ENCODE peak calls at places on chromosomes 3 and 15, in ten cellular contexts. One of them, this sample, is unnamed.

GRCh38 chr3:175224051-175224450 is 364.9 kb downstream of the NAALADL2 start:
- DNase-seq in hippocampal formation: no peak
- DNase-seq in EL: no peak
- DNase-seq in NCI-H460: no peak
- DNase-seq in breast epithelium: no peak
- DNase-seq in fibroblast of mammary gland: no peak
- DNase-seq in HEK293T: no peak
- DNase-seq in T-helper 17 cell: no peak
- DNase-seq in T-cell: no peak
- DNase-seq in endothelial cell: no peak
- DNase-seq in this sample: no peak

GRCh38 chr3:37324752-37325407 is 150.5 kb upstream of the LRRFIP2 start:
- DNase-seq in endothelial cell: no peak
- DNase-seq in T-cell: no peak
- DNase-seq in EL: no peak
- DNase-seq in breast epithelium: no peak
- DNase-seq in T-helper 17 cell: no peak
- DNase-seq in NCI-H460: no peak
- DNase-seq in fibroblast of mammary gland: peak
- DNase-seq in HEK293T: no peak
- DNase-seq in hippocampal formation: no peak
- DNase-seq in this sample: no peak

GRCh38 chr15:91073768-91074167 is 26.3 kb upstream of the SV2B start:
- DNase-seq in hippocampal formation: no peak
- DNase-seq in HEK293T: no peak
- DNase-seq in NCI-H460: no peak
- DNase-seq in T-cell: no peak
- DNase-seq in endothelial cell: no peak
- DNase-seq in EL: no peak
- DNase-seq in breast epithelium: no peak
- DNase-seq in T-helper 17 cell: no peak
- DNase-seq in fibroblast of mammary gland: no peak
- DNase-seq in this sample: no peak

GRCh38 chr15:57537072-57537471 is 54.6 kb upstream of the MYZAP start:
- DNase-seq in fibroblast of mammary gland: peak
- DNase-seq in NCI-H460: no peak
- DNase-seq in HEK293T: no peak
- DNase-seq in T-helper 17 cell: no peak
- DNase-seq in endothelial cell: no peak
- DNase-seq in T-cell: no peak
- DNase-seq in hippocampal formation: peak
- DNase-seq in EL: peak
- DNase-seq in breast epithelium: no peak
- DNase-seq in this sample: peak

GRCh38 chr3:71838406-71838805 is 53.5 kb upstream of the PROK2 start:
- DNase-seq in T-cell: no peak
- DNase-seq in EL: no peak
- DNase-seq in breast epithelium: no peak
- DNase-seq in NCI-H460: no peak
- DNase-seq in T-helper 17 cell: no peak
- DNase-seq in hippocampal formation: no peak
- DNase-seq in HEK293T: no peak
- DNase-seq in endothelial cell: no peak
- DNase-seq in fibroblast of mammary gland: no peak
- DNase-seq in this sample: no peak

GRCh38 chr15:64521726-64522164 is 61.4 kb downstream of the ZNF609 start:
- DNase-seq in HEK293T: no peak
- DNase-seq in NCI-H460: peak
- DNase-seq in hippocampal formation: peak
- DNase-seq in endothelial cell: no peak
- DNase-seq in fibroblast of mammary gland: peak
- DNase-seq in breast epithelium: peak
- DNase-seq in T-cell: no peak
- DNase-seq in EL: peak
- DNase-seq in T-helper 17 cell: no peak
- DNase-seq in this sample: no peak

GRCh38 chr3:78734048-78734637 is 1033.7 kb downstream of the ROBO1 start:
- DNase-seq in fibroblast of mammary gland: peak
- DNase-seq in hippocampal formation: no peak
- DNase-seq in EL: peak
- DNase-seq in HEK293T: peak
- DNase-seq in T-cell: no peak
- DNase-seq in breast epithelium: no peak
- DNase-seq in T-helper 17 cell: no peak
- DNase-seq in endothelial cell: no peak
- DNase-seq in NCI-H460: no peak
- DNase-seq in this sample: no peak

GRCh38 chr15:57477736-57478522 is 101.6 kb downstream of the CGNL1 start:
- DNase-seq in EL: no peak
- DNase-seq in hippocampal formation: no peak
- DNase-seq in breast epithelium: no peak
- DNase-seq in T-helper 17 cell: no peak
- DNase-seq in HEK293T: no peak
- DNase-seq in fibroblast of mammary gland: no peak
- DNase-seq in NCI-H460: no peak
- DNase-seq in endothelial cell: no peak
- DNase-seq in T-cell: no peak
- DNase-seq in this sample: no peak

GRCh38 chr3:27532931-27533607 is 48.9 kb upstream of the SLC4A7 start:
- DNase-seq in T-cell: no peak
- DNase-seq in NCI-H460: no peak
- DNase-seq in fibroblast of mammary gland: no peak
- DNase-seq in breast epithelium: no peak
- DNase-seq in hippocampal formation: no peak
- DNase-seq in EL: peak
- DNase-seq in T-helper 17 cell: no peak
- DNase-seq in endothelial cell: no peak
- DNase-seq in HEK293T: no peak
- DNase-seq in this sample: no peak

GRCh38 chr15:25688166-25688565 is 175.0 kb downstream of the ATP10A start:
- DNase-seq in EL: no peak
- DNase-seq in hippocampal formation: no peak
- DNase-seq in NCI-H460: no peak
- DNase-seq in T-helper 17 cell: no peak
- DNase-seq in endothelial cell: no peak
- DNase-seq in fibroblast of mammary gland: no peak
- DNase-seq in T-cell: no peak
- DNase-seq in breast epithelium: no peak
- DNase-seq in HEK293T: no peak
- DNase-seq in this sample: no peak

GRCh38 chr3:120983841-120984240 is 75.8 kb downstream of the STXBP5L start:
- DNase-seq in EL: no peak
- DNase-seq in endothelial cell: no peak
- DNase-seq in T-helper 17 cell: no peak
- DNase-seq in NCI-H460: no peak
- DNase-seq in fibroblast of mammary gland: no peak
- DNase-seq in T-cell: no peak
- DNase-seq in breast epithelium: no peak
- DNase-seq in HEK293T: no peak
- DNase-seq in hippocampal formation: no peak
- DNase-seq in this sample: no peak